ENCODE peak calls at places on chromosomes 1 and 21, in ten cellular contexts. V is HCT116, P is esophagus muscularis mucosa, Z is hepatocyte, I is tibial artery, X is neural progenitor cell, D is astrocyte, L is cardiac muscle cell, K is endothelial cell of umbilical vein, B is H1. J is an unnamed sample. For H3K36me3, the result is how much of the 10 kb centered on the place peaks cover.

GRCh38 chr1:84973493-84974334 is 23.2 kb downstream of the MCOLN2 start:
- DNase-seq in V (no peak), P (no peak), Z (no peak), I (no peak), X (no peak), D (no peak), L (peak), K (no peak), B (no peak), J (no peak)

GRCh38 chr1:20248954-20249612 is 41.6 kb upstream of the VWA5B1 start:
- DNase-seq in V (no peak), P (no peak), Z (no peak), I (no peak), X (no peak), D (no peak), L (no peak), K (peak), B (no peak), J (no peak)

GRCh38 chr21:44872568-44873355 is 728 bp downstream of the PTTG1IP start:
- DNase-seq in V (no peak), P (no peak), Z (peak), I (peak), X (peak), D (peak), L (peak), K (peak), B (no peak), J (no peak)

GRCh38 chr1:87916965-87917364 is 588.3 kb downstream of the LMO4 start:
- DNase-seq in V (no peak), P (no peak), Z (no peak), I (no peak), X (no peak), D (peak), L (peak), K (no peak), B (no peak), J (peak)

GRCh38 chr1:109193653-109194590 is 19.8 kb upstream of the SARS1 start:
- DNase-seq in V (no peak), P (no peak), Z (peak), I (no peak), X (peak), D (no peak), L (peak), K (peak), B (no peak), J (no peak)

GRCh38 chr1:12547586-12548225 is 70.3 kb downstream of the DHRS3 start:
- DNase-seq in V (no peak), P (no peak), Z (no peak), I (peak), X (no peak), D (no peak), L (no peak), K (no peak), B (no peak), J (no peak)

GRCh38 chr1:107135466-107135865 is 5.4 kb upstream of the NTNG1 start:
- DNase-seq in V (no peak), P (no peak), Z (peak), I (no peak), X (peak), D (peak), L (peak), K (peak), B (no peak), J (no peak)

GRCh38 chr21:38470762-38471161 is 27.5 kb downstream of the ERG start:
- DNase-seq in V (no peak), P (no peak), Z (no peak), I (no peak), X (no peak), D (no peak), L (peak), K (peak), B (no peak), J (peak)

GRCh38 chr1:248094884-248095283 is at the start of gene OR2L13:
- DNase-seq in V (no peak), P (no peak), Z (no peak), I (no peak), X (no peak), D (no peak), L (no peak), K (no peak), B (no peak), J (no peak)

GRCh38 chr21:46152939-46153258 is 2.5 kb downstream of the FTCD start:
- DNase-seq in V (no peak), P (no peak), Z (no peak), I (peak), X (no peak), D (no peak), L (no peak), K (no peak), B (no peak), J (no peak)

GRCh38 chr21:45897191-45898027 is 84.2 kb upstream of the COL6A1 start:
- DNase-seq in V (no peak), P (no peak), Z (no peak), I (no peak), X (no peak), D (no peak), L (no peak), K (no peak), B (no peak), J (no peak)

GRCh38 chr1:102593276-102593675 is 515.0 kb downstream of the COL11A1 start:
- DNase-seq in V (no peak), P (no peak), Z (no peak), I (no peak), X (no peak), D (peak), L (no peak), K (no peak), B (no peak), J (no peak)

GRCh38 chr1:22267413-22268257 is 124.7 kb upstream of the WNT4 start:
- DNase-seq in V (no peak), P (no peak), Z (no peak), I (no peak), X (no peak), D (no peak), L (no peak), K (no peak), B (no peak), J (no peak)

GRCh38 chr1:14742181-14742980 is 143.9 kb downstream of the KAZN start:
- DNase-seq in V (peak), P (no peak), Z (peak), I (no peak), X (no peak), D (peak), L (peak), K (no peak), B (peak), J (peak)

GRCh38 chr1:209855623-209856022 is 27.9 kb downstream of the UTP25 start:
- DNase-seq in V (no peak), P (no peak), Z (no peak), I (no peak), X (no peak), D (no peak), L (no peak), K (no peak), B (no peak), J (no peak)

GRCh38 chr1:18932387-18932786 is 24.1 kb downstream of the IFFO2 start:
- DNase-seq in V (no peak), P (no peak), Z (no peak), I (no peak), X (no peak), D (peak), L (no peak), K (no peak), B (no peak), J (no peak)

GRCh38 chr1:228653748-228654147 is 81.5 kb upstream of the RHOU start:
- DNase-seq in V (no peak), P (no peak), Z (no peak), I (no peak), X (no peak), D (no peak), L (no peak), K (no peak), B (no peak), J (no peak)

GRCh38 chr1:45448357-45448756 is 42.6 kb downstream of the TESK2 start:
- DNase-seq in V (no peak), P (no peak), Z (no peak), I (no peak), X (no peak), D (no peak), L (no peak), K (no peak), B (no peak), J (no peak)

GRCh38 chr1:248853668-248854375 is 5.1 kb downstream of the ZNF692 start:
- DNase-seq in V (no peak), P (no peak), Z (no peak), I (peak), X (no peak), D (no peak), L (no peak), K (no peak), B (no peak), J (no peak)

GRCh38 chr1:233143266-233143665 is 152.3 kb downstream of the PCNX2 start:
- DNase-seq in V (no peak), P (no peak), Z (no peak), I (no peak), X (no peak), D (no peak), L (peak), K (no peak), B (peak), J (no peak)

GRCh38 chr1:113095790-113096455 is 22.9 kb downstream of the LRIG2 start:
- DNase-seq in V (no peak), P (no peak), Z (no peak), I (no peak), X (no peak), D (no peak), L (no peak), K (no peak), B (no peak), J (no peak)

GRCh38 chr1:107171378-107171777 is 30.5 kb downstream of the NTNG1 start:
- DNase-seq in V (no peak), P (no peak), Z (no peak), I (no peak), X (peak), D (peak), L (no peak), K (no peak), B (no peak), J (no peak)

GRCh38 chr1:1059494-1060280 is 14.4 kb downstream of the RNF223 start:
- DNase-seq in V (no peak), P (peak), Z (peak), I (peak), X (peak), D (peak), L (peak), K (peak), B (no peak), J (no peak)

GRCh38 chr1:35619237-35620121 is 21.8 kb downstream of the PSMB2 start:
- DNase-seq in V (no peak), P (no peak), Z (no peak), I (no peak), X (no peak), D (no peak), L (no peak), K (no peak), B (no peak), J (no peak)

GRCh38 chr1:197171531-197171930 is 25.1 kb upstream of the ASPM start:
- DNase-seq in V (no peak), P (no peak), Z (no peak), I (no peak), X (no peak), D (no peak), L (peak), K (peak), B (no peak), J (no peak)

GRCh38 chr1:45409243-45409642 is 69.0 kb upstream of the MUTYH start:
- DNase-seq in V (no peak), P (no peak), Z (no peak), I (no peak), X (no peak), D (peak), L (peak), K (no peak), B (no peak), J (no peak)

GRCh38 chr1:6587261-6588005 is 7.6 kb downstream of the ZBTB48 start:
- DNase-seq in V (no peak), P (no peak), Z (no peak), I (peak), X (no peak), D (no peak), L (no peak), K (no peak), B (no peak), J (no peak)

GRCh38 chr1:68442822-68443556 is 6.8 kb downstream of the RPE65 start:
- DNase-seq in V (peak), P (no peak), Z (peak), I (no peak), X (peak), D (peak), L (peak), K (peak), B (no peak), J (peak)

GRCh38 chr1:78101514-78101913 is 55.7 kb downstream of the GIPC2 start:
- DNase-seq in V (peak), P (no peak), Z (peak), I (peak), X (no peak), D (peak), L (peak), K (peak), B (no peak), J (peak)

GRCh38 chr1:9690440-9691107 is 39.0 kb downstream of the PIK3CD start:
- DNase-seq in V (no peak), P (no peak), Z (no peak), I (no peak), X (peak), D (no peak), L (no peak), K (no peak), B (no peak), J (no peak)
- H3K4me3 ChIP-seq in V (peak), P (peak), Z (no peak), I (peak), X (peak), D (peak), L (peak), K (peak), B (peak), J (peak)

GRCh38 chr1:213127074-213127473 is 76.0 kb downstream of the RPS6KC1 start:
- DNase-seq in V (no peak), P (no peak), Z (no peak), I (no peak), X (no peak), D (no peak), L (no peak), K (no peak), B (no peak), J (no peak)

GRCh38 chr1:213136190-213136917 is 85.3 kb downstream of the RPS6KC1 start:
- DNase-seq in V (no peak), P (no peak), Z (peak), I (no peak), X (no peak), D (no peak), L (no peak), K (no peak), B (no peak), J (no peak)

GRCh38 chr1:213135572-213135971 is 84.5 kb downstream of the RPS6KC1 start:
- DNase-seq in V (no peak), P (no peak), Z (no peak), I (no peak), X (no peak), D (no peak), L (peak), K (peak), B (no peak), J (no peak)

DNA sequence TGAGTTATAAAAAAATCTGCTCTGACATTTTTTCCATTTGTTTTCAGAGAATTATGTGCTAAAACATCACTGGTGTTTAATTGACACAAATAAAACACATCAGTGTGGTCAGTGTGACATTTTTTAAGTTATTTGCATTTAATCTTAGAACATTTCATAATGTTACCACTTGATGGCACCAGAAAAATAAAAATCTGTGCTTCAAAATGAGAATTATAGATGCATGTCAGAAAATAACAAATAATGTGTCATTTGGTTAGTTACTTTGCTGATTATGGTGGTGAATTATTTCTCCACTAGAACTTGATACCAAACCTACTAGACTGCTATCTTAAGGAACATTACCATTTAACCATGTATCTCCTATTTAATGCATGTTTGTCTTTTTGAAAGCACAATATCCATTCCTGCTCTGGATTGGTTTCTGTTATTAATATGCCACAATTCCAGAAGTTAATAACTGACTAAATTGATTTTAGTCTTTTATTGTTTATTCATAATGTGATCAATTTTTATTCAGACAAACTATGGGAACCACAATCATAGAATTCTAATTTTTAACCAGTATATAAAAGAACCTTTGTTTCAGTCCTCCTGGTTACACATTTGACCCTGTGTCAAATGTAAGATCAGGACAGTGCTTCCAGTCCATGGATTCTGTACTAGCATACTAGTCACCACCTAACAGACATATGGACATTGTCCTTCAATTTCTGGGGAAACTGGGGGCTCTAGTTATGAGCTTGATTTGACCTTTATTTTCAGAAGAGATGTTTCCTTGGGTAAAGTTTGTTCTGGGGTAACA is 81.0 kb downstream of the RPS6KC1 start:
- DNase-seq in V (no peak), P (no peak), Z (no peak), I (no peak), X (no peak), D (no peak), L (no peak), K (peak), B (no peak), J (no peak)
- TF ChIP-seq CTCF in V (peak), P (no peak), Z (peak), I (peak), X (no peak), D (no peak), L (peak), K (no peak), B (no peak), J (no peak)

GRCh38 chr1:88920845-88921244 is 29.5 kb upstream of the GTF2B start:
- DNase-seq in V (no peak), P (no peak), Z (no peak), I (no peak), X (no peak), D (no peak), L (no peak), K (no peak), B (no peak), J (no peak)
- H3K36me3 ChIP-seq in V (under half), P (half or more), Z (under half), I (half or more), X (under half), D (under half), L (under half), K (under half), B (under half), J (under half)

GRCh38 chr1:76870037-76870436 is 2.8 kb downstream of the ST6GALNAC5 start:
- DNase-seq in V (no peak), P (no peak), Z (no peak), I (no peak), X (no peak), D (no peak), L (no peak), K (no peak), B (no peak), J (no peak)

GRCh38 chr1:76867342-76868130 is at the start of gene ST6GALNAC5:
- DNase-seq in V (no peak), P (no peak), Z (peak), I (no peak), X (peak), D (no peak), L (peak), K (peak), B (no peak), J (no peak)

GRCh38 chr1:76868916-76869315 is 1.6 kb downstream of the ST6GALNAC5 start:
- DNase-seq in V (no peak), P (no peak), Z (peak), I (no peak), X (peak), D (no peak), L (no peak), K (no peak), B (no peak), J (no peak)

GRCh38 chr1:76866566-76866965 is 714 bp upstream of the ST6GALNAC5 start:
- DNase-seq in V (no peak), P (no peak), Z (no peak), I (no peak), X (no peak), D (no peak), L (peak), K (no peak), B (no peak), J (no peak)

DNA sequence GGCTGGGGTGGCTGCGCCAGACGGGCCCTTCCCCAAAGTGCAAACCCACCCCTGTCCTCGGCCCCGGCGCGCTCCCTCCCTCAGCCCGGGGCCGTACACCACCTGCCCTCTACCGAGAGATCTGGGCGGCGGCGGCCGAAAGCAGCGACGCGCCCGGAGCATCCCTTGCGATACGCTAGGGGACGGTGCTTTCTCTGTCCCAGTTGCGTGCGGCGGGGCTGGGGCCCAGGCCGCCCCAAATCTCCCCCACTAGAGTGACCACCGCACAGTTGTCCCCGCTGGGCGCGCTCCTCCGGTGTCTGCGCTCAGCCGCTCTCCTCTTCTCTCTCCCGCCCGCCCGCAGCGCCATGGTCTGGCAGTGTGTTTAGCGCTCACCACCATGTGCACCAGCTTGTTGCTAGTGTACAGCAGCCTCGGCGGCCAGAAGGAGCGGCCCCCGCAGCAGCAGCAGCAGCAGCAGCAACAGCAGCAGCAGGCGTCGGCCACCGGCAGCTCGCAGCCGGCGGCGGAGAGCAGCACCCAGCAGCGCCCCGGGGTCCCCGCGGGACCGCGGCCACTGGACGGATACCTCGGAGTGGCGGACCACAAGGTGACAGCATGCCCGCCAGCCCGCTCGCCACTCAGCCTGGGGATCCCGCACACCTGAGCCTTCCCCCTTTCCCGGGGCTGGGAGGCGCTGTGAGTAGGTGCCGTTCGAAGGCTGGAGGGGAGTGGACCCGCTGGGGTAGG is 1.0 kb downstream of the ST6GALNAC5 start:
- DNase-seq in V (no peak), P (no peak), Z (peak), I (peak), X (peak), D (peak), L (peak), K (peak), B (no peak), J (no peak)
- H3K4me3 ChIP-seq in V (no peak), P (peak), Z (peak), I (peak), X (peak), D (peak), L (peak), K (peak), B (peak), J (peak)

GRCh38 chr1:31718519-31718918 is 14.7 kb upstream of the COL16A1 start:
- DNase-seq in V (no peak), P (no peak), Z (no peak), I (no peak), X (no peak), D (no peak), L (no peak), K (no peak), B (no peak), J (no peak)

GRCh38 chr1:31714442-31715096 is 10.8 kb upstream of the COL16A1 start:
- DNase-seq in V (no peak), P (peak), Z (peak), I (peak), X (peak), D (peak), L (peak), K (peak), B (no peak), J (no peak)

GRCh38 chr1:31717341-31717740 is 13.5 kb upstream of the COL16A1 start:
- DNase-seq in V (no peak), P (no peak), Z (no peak), I (no peak), X (no peak), D (peak), L (no peak), K (no peak), B (no peak), J (no peak)

GRCh38 chr1:31715097-31715872 is 11.5 kb upstream of the COL16A1 start:
- DNase-seq in V (peak), P (peak), Z (peak), I (peak), X (peak), D (peak), L (peak), K (peak), B (peak), J (no peak)

DNA sequence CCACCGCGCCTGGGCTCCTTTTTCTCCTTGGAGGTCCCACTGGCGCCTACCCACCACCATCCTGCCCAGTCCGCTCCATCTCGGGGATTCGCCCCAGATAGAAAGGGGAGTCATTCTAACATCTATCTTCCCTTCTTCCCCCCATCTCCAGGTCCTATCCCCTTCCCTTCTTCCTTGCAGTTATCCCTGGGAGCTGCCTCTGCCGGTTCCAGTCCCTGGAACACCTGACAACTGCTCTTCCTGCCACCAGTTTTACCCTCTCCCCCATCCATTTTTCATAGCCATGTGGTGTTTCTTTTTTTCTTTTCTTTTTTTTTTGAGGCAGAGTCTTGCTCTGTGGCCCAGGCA is 12.0 kb upstream of the COL16A1 start:
- DNase-seq in V (no peak), P (no peak), Z (no peak), I (no peak), X (no peak), D (no peak), L (no peak), K (peak), B (no peak), J (no peak)
- TF ChIP-seq CTCF in V (peak), P (no peak), Z (no peak), I (no peak), X (peak), D (no peak), L (no peak), K (no peak), B (no peak), J (no peak)

GRCh38 chr1:44288883-44289282 is 66.2 kb downstream of the ERI3 start:
- DNase-seq in V (no peak), P (no peak), Z (no peak), I (no peak), X (no peak), D (no peak), L (no peak), K (no peak), B (no peak), J (no peak)
- H3K36me3 ChIP-seq in V (under half), P (half or more), Z (under half), I (under half), X (under half), D (under half), L (under half), K (under half), B (under half), J (under half)